ENCODE peak calls at places on chromosomes 4 and X, in nine cellular contexts. G is fibroblast of lung, S is mesenchymal stem cell, L is astrocyte, Y is endodermal cell, M is IMR-90, I is kidney, Q is mesendoderm, A is PC-3. E is an unnamed sample.
A peak's percentile ranks its signal among the peaks of the same experiment; 100 is the strongest.

GRCh38 chrX:123803331-123803983 is 56.4 kb upstream of the XIAP start:
- DNase-seq in S (peak; percentile 93), Q (peak; percentile 95), A (peak; percentile 90), I (no peak), G (peak; percentile 61), Y (peak; percentile 60), M (peak; percentile 75), L (peak; percentile 84), E (no peak)

GRCh38 chr4:171812377-171813194 is 618 bp upstream of the GALNTL6 start:
- DNase-seq in G (no peak), L (no peak), S (peak; percentile 18), Q (peak; percentile 24), M (no peak), A (no peak), I (peak; percentile 71), Y (peak; percentile 78), E (no peak)

GRCh38 chr4:108611360-108611759 is 9.0 kb upstream of the RPL34 start:
- DNase-seq in L (no peak), G (peak; percentile 23), A (no peak), I (no peak), M (no peak), S (peak; percentile 45), Q (no peak), Y (no peak), E (no peak)

GRCh38 chr4:182582245-182582644 is 334.9 kb downstream of the DCTD start:
- DNase-seq in S (no peak), A (no peak), Y (no peak), Q (no peak), G (no peak), I (no peak), L (no peak), M (no peak), E (no peak)

GRCh38 chr4:84855774-84856173 is 110.7 kb downstream of the WDFY3 start:
- DNase-seq in Q (no peak), S (no peak), L (peak; percentile 12), Y (no peak), G (no peak), A (no peak), M (no peak), I (no peak), E (no peak)

GRCh38 chr4:80090101-80090500 is 17.1 kb upstream of the ANTXR2 start:
- DNase-seq in S (no peak), Q (no peak), M (no peak), L (no peak), I (no peak), A (no peak), G (no peak), Y (no peak), E (no peak)

GRCh38 chr4:41360214-41360910 is 103.6 kb downstream of the UCHL1 start:
- DNase-seq in M (peak; percentile 20), Q (peak; percentile 74), L (peak; percentile 31), G (peak; percentile 32), I (peak; percentile 89), S (peak; percentile 80), Y (peak; percentile 84), A (peak; percentile 67), E (peak; percentile 65)

GRCh38 chrX:123884809-123885408 is 25.1 kb downstream of the XIAP start:
- DNase-seq in A (peak; percentile 68), M (peak; percentile 52), L (peak; percentile 12), I (no peak), Y (no peak), Q (peak; percentile 37), G (peak; percentile 67), S (peak; percentile 48), E (peak; percentile 60)

GRCh38 chrX:84717344-84717743 is 215.1 kb upstream of the HDX start:
- DNase-seq in Y (no peak), Q (no peak), M (no peak), G (no peak), I (no peak), L (no peak), S (no peak), A (no peak), E (no peak)

GRCh38 chrX:136780738-136781137 is at the start of gene ARHGEF6:
- DNase-seq in G (peak; percentile 9), A (peak; percentile 21), S (no peak), Y (no peak), L (no peak), I (no peak), Q (no peak), M (no peak), E (peak; percentile 39)

GRCh38 chrX:136780241-136780640 is 491 bp downstream of the ARHGEF6 start:
- DNase-seq in S (no peak), G (no peak), M (no peak), I (no peak), Q (no peak), L (no peak), Y (no peak), A (no peak), E (no peak)

GRCh38 chrX:136779346-136779781 is 1.4 kb downstream of the ARHGEF6 start:
- DNase-seq in I (no peak), S (no peak), M (no peak), A (no peak), Q (no peak), G (no peak), Y (no peak), L (no peak), E (peak; percentile 32)

GRCh38 chrX:136783159-136783558 is 2.4 kb upstream of the ARHGEF6 start:
- DNase-seq in I (no peak), G (no peak), A (peak; percentile 92), L (no peak), S (no peak), Q (no peak), Y (no peak), M (no peak), E (no peak)

GRCh38 chrX:136781180-136781797 is 557 bp upstream of the ARHGEF6 start:
- DNase-seq in A (peak; percentile 79), L (no peak), M (no peak), G (peak; percentile 19), I (no peak), Q (no peak), Y (no peak), S (peak; percentile 12), E (no peak)
- H3K9ac ChIP-seq in A (no peak overlapping the region), L (no peak overlapping the region), M (no peak overlapping the region), G (no peak overlapping the region), I (no peak overlapping the region), Q (no peak overlapping the region), Y (no peak overlapping the region), S (peak overlapping the region; percentile 72), E (no peak overlapping the region)

GRCh38 chr4:113960684-113961321 is 18.6 kb downstream of the ARSJ start:
- DNase-seq in Q (no peak), G (no peak), M (no peak), S (no peak), I (no peak), A (no peak), Y (no peak), L (no peak), E (no peak)
- H3K9ac ChIP-seq in Q (no peak overlapping the region), G (no peak overlapping the region), M (peak overlapping the region; percentile 64), S (no peak overlapping the region), I (no peak overlapping the region), A (peak overlapping the region; percentile 43), Y (no peak overlapping the region), L (peak overlapping the region; percentile 24), E (no peak overlapping the region)

DNA sequence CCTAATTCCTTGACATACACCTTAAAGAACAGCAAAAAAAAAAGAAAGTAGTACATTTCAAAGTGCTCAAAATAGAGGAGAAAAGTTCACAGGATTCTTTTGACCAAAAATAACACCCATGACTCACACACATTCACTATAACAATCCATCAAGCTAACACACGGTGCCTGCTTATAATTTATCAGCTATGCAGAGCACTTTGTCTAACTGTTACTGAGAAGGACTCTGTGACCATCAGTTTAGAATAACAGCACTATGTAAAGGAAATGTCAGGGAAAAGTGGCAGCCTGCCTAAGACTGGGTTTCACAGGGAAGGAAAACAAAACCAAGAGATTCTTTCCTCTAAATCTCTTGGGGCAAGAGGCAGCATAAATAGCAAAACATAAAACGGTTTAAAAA is 54.8 kb downstream of the CCDC149 start:
- DNase-seq in G (peak; percentile 85), Y (no peak), I (no peak), A (no peak), M (peak; percentile 78), L (peak; percentile 93), Q (no peak), S (peak; percentile 68), E (no peak)
- H3K9ac ChIP-seq in G (no peak overlapping the region), Y (no peak overlapping the region), I (no peak overlapping the region), A (no peak overlapping the region), M (no peak overlapping the region), L (peak overlapping the region; percentile 37), Q (no peak overlapping the region), S (peak overlapping the region; percentile 54), E (no peak overlapping the region)

DNA sequence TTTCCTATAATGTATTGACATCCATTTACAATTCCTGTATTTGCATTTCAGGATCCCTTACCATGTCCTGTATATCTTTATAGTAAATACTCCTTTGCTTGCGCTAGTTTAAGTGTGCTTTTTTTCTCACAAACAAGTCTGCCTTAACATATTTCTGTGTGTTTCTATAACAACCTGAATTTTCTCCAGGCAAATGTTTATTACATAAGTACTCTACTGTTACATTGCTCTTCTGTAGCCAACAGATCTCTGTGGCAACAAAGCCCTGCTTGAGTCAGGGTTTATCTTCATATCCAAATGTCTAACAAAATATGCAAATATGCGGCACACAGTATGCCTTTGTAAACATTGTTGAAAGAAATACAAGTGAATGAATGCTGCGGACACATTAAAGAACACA is 625.5 kb downstream of the TLL1 start:
- DNase-seq in A (no peak), S (peak; percentile 2), G (peak; percentile 18), L (peak; percentile 6), I (no peak), Y (no peak), M (no peak), Q (no peak), E (no peak)
- H3K9ac ChIP-seq in A (no peak overlapping the region), S (no peak overlapping the region), G (no peak overlapping the region), L (no peak overlapping the region), I (no peak overlapping the region), Y (no peak overlapping the region), M (no peak overlapping the region), Q (no peak overlapping the region), E (no peak overlapping the region)

E was measured in MM.1S.